ENCODE peak calls at places on chromosomes 4 and X, in six cellular contexts. One of them, this sample, is unnamed.

GRCh38 chr4:20868108-20868507 is 167.8 kb downstream of the PACRGL start:
- DNase-seq in Karpas-422: no peak
- DNase-seq in BE2C: no peak
- DNase-seq in left lung: no peak
- DNase-seq in heart right ventricle: no peak
- DNase-seq in hepatocyte: no peak
- DNase-seq in this sample: no peak

GRCh38 chrX:120446503-120446902 is 22.6 kb downstream of the LAMP2 start:
- DNase-seq in hepatocyte: no peak
- DNase-seq in Karpas-422: peak
- DNase-seq in left lung: no peak
- DNase-seq in heart right ventricle: no peak
- DNase-seq in BE2C: no peak
- DNase-seq in this sample: no peak

GRCh38 chr4:102640669-102641068 is 120.1 kb downstream of the MANBA start:
- DNase-seq in heart right ventricle: no peak
- DNase-seq in left lung: no peak
- DNase-seq in hepatocyte: no peak
- DNase-seq in BE2C: no peak
- DNase-seq in Karpas-422: no peak
- DNase-seq in this sample: no peak

GRCh38 chrX:40849906-40850672 is 114.7 kb upstream of the MED14 start:
- DNase-seq in left lung: no peak
- DNase-seq in hepatocyte: no peak
- DNase-seq in BE2C: no peak
- DNase-seq in heart right ventricle: no peak
- DNase-seq in Karpas-422: peak
- DNase-seq in this sample: no peak

GRCh38 chr4:148056879-148057278 is 325.0 kb downstream of the ARHGAP10 start:
- DNase-seq in Karpas-422: peak
- DNase-seq in hepatocyte: no peak
- DNase-seq in BE2C: no peak
- DNase-seq in heart right ventricle: peak
- DNase-seq in left lung: no peak
- DNase-seq in this sample: peak

GRCh38 chr4:40688446-40689095 is 58.9 kb upstream of the RBM47 start:
- DNase-seq in hepatocyte: no peak
- DNase-seq in BE2C: no peak
- DNase-seq in Karpas-422: no peak
- DNase-seq in heart right ventricle: no peak
- DNase-seq in left lung: no peak
- DNase-seq in this sample: no peak

GRCh38 chr4:109921384-109921808 is 8.7 kb downstream of the EGF start:
- DNase-seq in heart right ventricle: no peak
- DNase-seq in left lung: no peak
- DNase-seq in Karpas-422: no peak
- DNase-seq in BE2C: no peak
- DNase-seq in hepatocyte: peak
- DNase-seq in this sample: no peak

GRCh38 chr4:161714928-161715327 is 448.9 kb downstream of the FSTL5 start:
- DNase-seq in heart right ventricle: no peak
- DNase-seq in BE2C: no peak
- DNase-seq in hepatocyte: no peak
- DNase-seq in left lung: no peak
- DNase-seq in Karpas-422: no peak
- DNase-seq in this sample: no peak

GRCh38 chr4:56757270-56757746 is 64.2 kb downstream of the SPINK2 start:
- DNase-seq in left lung: peak
- DNase-seq in BE2C: no peak
- DNase-seq in heart right ventricle: no peak
- DNase-seq in Karpas-422: no peak
- DNase-seq in hepatocyte: peak
- DNase-seq in this sample: no peak

GRCh38 chrX:70433848-70434351 is 10.7 kb upstream of the DLG3 start:
- DNase-seq in Karpas-422: peak
- DNase-seq in left lung: peak
- DNase-seq in hepatocyte: peak
- DNase-seq in heart right ventricle: peak
- DNase-seq in BE2C: peak
- DNase-seq in this sample: peak

GRCh38 chr4:184843984-184844554 is 18.3 kb upstream of the ACSL1 start:
- DNase-seq in hepatocyte: peak
- DNase-seq in Karpas-422: no peak
- DNase-seq in left lung: no peak
- DNase-seq in heart right ventricle: no peak
- DNase-seq in BE2C: no peak
- DNase-seq in this sample: no peak

GRCh38 chrX:148070504-148070877 is 89.4 kb downstream of the FMR1NB start:
- DNase-seq in heart right ventricle: no peak
- DNase-seq in left lung: no peak
- DNase-seq in hepatocyte: no peak
- DNase-seq in Karpas-422: peak
- DNase-seq in BE2C: no peak
- DNase-seq in this sample: no peak

GRCh38 chr4:8393593-8394038 is 46.9 kb downstream of the ACOX3 start:
- DNase-seq in left lung: peak
- DNase-seq in heart right ventricle: no peak
- DNase-seq in BE2C: no peak
- DNase-seq in Karpas-422: no peak
- DNase-seq in hepatocyte: peak
- DNase-seq in this sample: no peak

GRCh38 chr4:27702710-27703431 is 842.2 kb downstream of the STIM2 start:
- DNase-seq in left lung: no peak
- DNase-seq in heart right ventricle: no peak
- DNase-seq in BE2C: peak
- DNase-seq in Karpas-422: no peak
- DNase-seq in hepatocyte: peak
- DNase-seq in this sample: peak

GRCh38 chr4:7863911-7864681 is 75.6 kb downstream of the AFAP1 start:
- DNase-seq in Karpas-422: peak
- DNase-seq in heart right ventricle: no peak
- DNase-seq in hepatocyte: peak
- DNase-seq in left lung: no peak
- DNase-seq in BE2C: no peak
- DNase-seq in this sample: peak

GRCh38 chr4:150156543-150156942 is 78.3 kb downstream of the DCLK2 start:
- DNase-seq in BE2C: no peak
- DNase-seq in hepatocyte: no peak
- DNase-seq in heart right ventricle: no peak
- DNase-seq in Karpas-422: no peak
- DNase-seq in left lung: no peak
- DNase-seq in this sample: no peak

GRCh38 chrX:123920065-123920785 is 41.3 kb upstream of the STAG2 start:
- DNase-seq in hepatocyte: no peak
- DNase-seq in Karpas-422: no peak
- DNase-seq in heart right ventricle: no peak
- DNase-seq in left lung: no peak
- DNase-seq in BE2C: no peak
- DNase-seq in this sample: no peak

GRCh38 chr4:32790803-32791202 is 2070.6 kb downstream of the PCDH7 start:
- DNase-seq in heart right ventricle: no peak
- DNase-seq in left lung: no peak
- DNase-seq in hepatocyte: no peak
- DNase-seq in BE2C: peak
- DNase-seq in Karpas-422: no peak
- DNase-seq in this sample: no peak

GRCh38 chr4:8290701-8290970 is 21.1 kb downstream of the HTRA3 start:
- DNase-seq in heart right ventricle: peak
- DNase-seq in Karpas-422: no peak
- DNase-seq in hepatocyte: no peak
- DNase-seq in left lung: peak
- DNase-seq in BE2C: peak
- DNase-seq in this sample: no peak

GRCh38 chr4:98343640-98344039 is 82.5 kb downstream of the RAP1GDS1 start:
- DNase-seq in BE2C: no peak
- DNase-seq in hepatocyte: no peak
- DNase-seq in heart right ventricle: no peak
- DNase-seq in left lung: no peak
- DNase-seq in Karpas-422: no peak
- DNase-seq in this sample: no peak

GRCh38 chr4:17027495-17027894 is 129.1 kb upstream of the LDB2 start:
- DNase-seq in heart right ventricle: no peak
- DNase-seq in left lung: no peak
- DNase-seq in BE2C: no peak
- DNase-seq in hepatocyte: no peak
- DNase-seq in Karpas-422: no peak
- DNase-seq in this sample: no peak

GRCh38 chr4:83328486-83328885 is 6.2 kb downstream of the HPSE start:
- DNase-seq in heart right ventricle: no peak
- DNase-seq in BE2C: no peak
- DNase-seq in left lung: no peak
- DNase-seq in hepatocyte: peak
- DNase-seq in Karpas-422: peak
- DNase-seq in this sample: no peak

GRCh38 chr4:71262161-71262560 is 76.7 kb upstream of the SLC4A4 start:
- DNase-seq in left lung: no peak
- DNase-seq in heart right ventricle: no peak
- DNase-seq in BE2C: no peak
- DNase-seq in hepatocyte: no peak
- DNase-seq in Karpas-422: no peak
- DNase-seq in this sample: no peak

GRCh38 chrX:44903107-44903506 is 30.1 kb downstream of the KDM6A start:
- DNase-seq in heart right ventricle: no peak
- DNase-seq in hepatocyte: no peak
- DNase-seq in left lung: no peak
- DNase-seq in Karpas-422: no peak
- DNase-seq in BE2C: no peak
- DNase-seq in this sample: no peak

GRCh38 chr4:89158884-89159503 is 47.7 kb downstream of the TIGD2 start:
- DNase-seq in Karpas-422: peak
- DNase-seq in left lung: no peak
- DNase-seq in hepatocyte: peak
- DNase-seq in heart right ventricle: no peak
- DNase-seq in BE2C: no peak
- DNase-seq in this sample: peak

GRCh38 chr4:158521490-158522111 is at the start of gene RXFP1:
- DNase-seq in left lung: no peak
- DNase-seq in hepatocyte: no peak
- DNase-seq in BE2C: no peak
- DNase-seq in Karpas-422: no peak
- DNase-seq in heart right ventricle: no peak
- DNase-seq in this sample: no peak

GRCh38 chr4:150302553-150302952 is 224.3 kb downstream of the DCLK2 start:
- DNase-seq in BE2C: no peak
- DNase-seq in hepatocyte: peak
- DNase-seq in left lung: no peak
- DNase-seq in Karpas-422: no peak
- DNase-seq in heart right ventricle: no peak
- DNase-seq in this sample: no peak

GRCh38 chrX:72393836-72394517 is 88.3 kb upstream of the CITED1 start:
- DNase-seq in heart right ventricle: no peak
- DNase-seq in BE2C: no peak
- DNase-seq in hepatocyte: no peak
- DNase-seq in Karpas-422: no peak
- DNase-seq in left lung: no peak
- DNase-seq in this sample: no peak

GRCh38 chr4:184237612-184238011 is 19.9 kb upstream of the ENPP6 start:
- DNase-seq in Karpas-422: no peak
- DNase-seq in BE2C: no peak
- DNase-seq in left lung: no peak
- DNase-seq in heart right ventricle: no peak
- DNase-seq in hepatocyte: no peak
- DNase-seq in this sample: no peak

GRCh38 chrX:128759745-128760144 is 707.5 kb upstream of the ACTRT1 start:
- DNase-seq in Karpas-422: no peak
- DNase-seq in BE2C: no peak
- DNase-seq in hepatocyte: no peak
- DNase-seq in heart right ventricle: no peak
- DNase-seq in left lung: no peak
- DNase-seq in this sample: no peak

GRCh38 chrX:133726642-133727041 is 258.8 kb downstream of the GPC3 start:
- DNase-seq in left lung: no peak
- DNase-seq in Karpas-422: no peak
- DNase-seq in BE2C: no peak
- DNase-seq in hepatocyte: no peak
- DNase-seq in heart right ventricle: no peak
- DNase-seq in this sample: no peak

GRCh38 chrX:133722756-133723155 is 262.6 kb downstream of the GPC3 start:
- DNase-seq in BE2C: no peak
- DNase-seq in Karpas-422: no peak
- DNase-seq in left lung: no peak
- DNase-seq in hepatocyte: no peak
- DNase-seq in heart right ventricle: no peak
- DNase-seq in this sample: no peak

GRCh38 chrX:133723930-133724329 is 261.5 kb downstream of the GPC3 start:
- DNase-seq in heart right ventricle: no peak
- DNase-seq in BE2C: no peak
- DNase-seq in left lung: no peak
- DNase-seq in Karpas-422: no peak
- DNase-seq in hepatocyte: peak
- DNase-seq in this sample: no peak

GRCh38 chrX:133726211-133726630 is 259.2 kb downstream of the GPC3 start:
- DNase-seq in hepatocyte: peak
- DNase-seq in Karpas-422: no peak
- DNase-seq in BE2C: no peak
- DNase-seq in left lung: no peak
- DNase-seq in heart right ventricle: no peak
- DNase-seq in this sample: no peak
- H3K4me3 ChIP-seq in hepatocyte: no peak
- H3K4me3 ChIP-seq in Karpas-422: no peak
- H3K4me3 ChIP-seq in BE2C: no peak
- H3K4me3 ChIP-seq in left lung: no peak
- H3K4me3 ChIP-seq in heart right ventricle: no peak
- H3K4me3 ChIP-seq in this sample: no peak

GRCh38 chr4:42816189-42816588 is 76.3 kb upstream of the GRXCR1 start:
- DNase-seq in heart right ventricle: no peak
- DNase-seq in Karpas-422: peak
- DNase-seq in BE2C: no peak
- DNase-seq in hepatocyte: peak
- DNase-seq in left lung: no peak
- DNase-seq in this sample: no peak
- H3K4me3 ChIP-seq in heart right ventricle: no peak
- H3K4me3 ChIP-seq in Karpas-422: no peak
- H3K4me3 ChIP-seq in BE2C: no peak
- H3K4me3 ChIP-seq in hepatocyte: no peak
- H3K4me3 ChIP-seq in left lung: no peak
- H3K4me3 ChIP-seq in this sample: no peak

GRCh38 chr4:23730998-23731397 is 158.8 kb downstream of the PPARGC1A start:
- DNase-seq in Karpas-422: no peak
- DNase-seq in BE2C: no peak
- DNase-seq in heart right ventricle: no peak
- DNase-seq in left lung: no peak
- DNase-seq in hepatocyte: no peak
- DNase-seq in this sample: no peak
- H3K4me3 ChIP-seq in Karpas-422: no peak
- H3K4me3 ChIP-seq in BE2C: no peak
- H3K4me3 ChIP-seq in heart right ventricle: no peak
- H3K4me3 ChIP-seq in left lung: no peak
- H3K4me3 ChIP-seq in hepatocyte: no peak
- H3K4me3 ChIP-seq in this sample: no peak

DNA sequence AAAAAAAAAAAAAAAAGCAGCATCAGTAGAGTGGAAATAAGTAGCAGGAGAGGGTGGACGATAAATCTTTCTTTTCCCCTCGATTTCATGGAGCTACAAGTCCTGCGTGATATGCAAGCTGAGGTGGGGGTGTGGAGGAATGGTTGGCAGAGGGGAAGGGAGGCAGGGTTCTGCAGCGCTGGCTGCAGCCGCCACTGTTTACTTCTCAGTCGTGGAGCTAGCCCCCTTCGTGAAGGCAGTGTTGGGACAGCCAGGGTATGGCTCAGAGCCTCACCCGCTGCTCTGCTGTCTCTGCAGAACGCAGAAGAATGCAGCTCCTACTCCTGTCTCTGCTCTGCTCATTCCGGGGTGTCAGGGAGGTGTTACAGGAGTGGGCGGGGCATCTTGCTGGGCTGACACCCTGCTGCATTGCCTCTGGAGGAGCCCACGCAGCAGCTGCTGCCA is 140.6 kb downstream of the GPM6A start:
- DNase-seq in hepatocyte: peak
- DNase-seq in BE2C: peak
- DNase-seq in Karpas-422: no peak
- DNase-seq in heart right ventricle: no peak
- DNase-seq in left lung: no peak
- DNase-seq in this sample: no peak
- H3K4me3 ChIP-seq in hepatocyte: peak
- H3K4me3 ChIP-seq in BE2C: peak
- H3K4me3 ChIP-seq in Karpas-422: no peak
- H3K4me3 ChIP-seq in heart right ventricle: no peak
- H3K4me3 ChIP-seq in left lung: no peak
- H3K4me3 ChIP-seq in this sample: no peak

This sample was measured in Jurkat, Clone E6-1.